ENCODE peak calls at places on chromosomes 16 and 17, in four cellular contexts. G, N, W and B are unnamed samples.

GRCh38 chr16:9302102-9302501 is 210.7 kb downstream of the HAPSTR1 start:
- DNase-seq in G (no peak), N (no peak), W (no peak), B (no peak)

GRCh38 chr17:56099649-56100048 is 53.6 kb upstream of the ANKFN1 start:
- DNase-seq in W (no peak), N (no peak), G (no peak), B (no peak)

GRCh38 chr17:79811036-79811887 is 14.4 kb upstream of the CBX8 start:
- DNase-seq in G (no peak), W (peak; percentile 80), N (peak; percentile 52), B (no peak)

GRCh38 chr16:11001611-11002010 is 57.2 kb downstream of the CLEC16A start:
- DNase-seq in N (no peak), G (no peak), W (no peak), B (no peak)

GRCh38 chr16:51849715-51850114 is 697.2 kb downstream of the TOX3 start:
- DNase-seq in G (no peak), W (no peak), N (no peak), B (no peak)

GRCh38 chr17:45319239-45319703 is 2.5 kb upstream of the MAP3K14 start:
- DNase-seq in G (no peak), N (no peak), W (no peak), B (no peak)

GRCh38 chr16:4401510-4401909 is 14.9 kb downstream of the CORO7 start:
- DNase-seq in W (no peak), N (no peak), G (no peak), B (no peak)

GRCh38 chr17:45650601-45651000 is 133.5 kb upstream of the CRHR1 start:
- DNase-seq in G (no peak), N (no peak), W (no peak), B (no peak)

GRCh38 chr17:63998721-63999679 is 849 bp downstream of the PRR29 start:
- DNase-seq in G (no peak), W (no peak), N (no peak), B (no peak)

GRCh38 chr17:40516581-40517285 is 15.3 kb upstream of the TNS4 start:
- DNase-seq in W (peak; percentile 75), N (peak; percentile 65), G (peak; percentile 60), B (peak; percentile 70)

GRCh38 chr16:68910051-68910450 is 66.7 kb downstream of the TANGO6 start:
- DNase-seq in W (no peak), N (no peak), G (no peak), B (no peak)

GRCh38 chr16:75620326-75621169 is 2.5 kb downstream of the ADAT1 start:
- DNase-seq in W (peak; percentile 55), N (no peak), G (no peak), B (no peak)

GRCh38 chr17:42843358-42843934 is 934 bp upstream of the AOC2 start:
- DNase-seq in G (no peak), N (peak; percentile 42), W (peak; percentile 70), B (no peak)

GRCh38 chr17:48011405-48012150 is 26.0 kb downstream of the COPZ2 start:
- DNase-seq in N (peak; percentile 65), G (no peak), W (peak; percentile 77), B (no peak)

GRCh38 chr16:75570351-75571104 is 4.3 kb downstream of the GABARAPL2 start:
- DNase-seq in W (no peak), G (no peak), N (no peak), B (no peak)

GRCh38 chr17:30415491-30415890 is 36.8 kb downstream of the CPD start:
- DNase-seq in W (no peak), N (no peak), G (no peak), B (no peak)

GRCh38 chr17:68759343-68760140 is 158.4 kb upstream of the FAM20A start:
- DNase-seq in G (no peak), W (peak; percentile 84), N (peak; percentile 85), B (peak; percentile 47)

GRCh38 chr17:79728908-79729471 is 1.8 kb upstream of the ENPP7 start:
- DNase-seq in G (no peak), W (no peak), N (no peak), B (no peak)

GRCh38 chr16:4980691-4981090 is 22.6 kb downstream of the SEC14L5 start:
- DNase-seq in N (no peak), G (no peak), W (no peak), B (no peak)

GRCh38 chr16:85206472-85207356 is 94.4 kb upstream of the CIBAR2 start:
- DNase-seq in G (no peak), W (no peak), N (no peak), B (no peak)

GRCh38 chr16:85208181-85208580 is 95.9 kb upstream of the CIBAR2 start:
- DNase-seq in W (no peak), N (no peak), G (no peak), B (no peak)

GRCh38 chr16:85208643-85209520 is 96.6 kb upstream of the CIBAR2 start:
- DNase-seq in W (no peak), G (no peak), N (no peak), B (no peak)

GRCh38 chr16:85205747-85206471 is 93.6 kb upstream of the CIBAR2 start:
- DNase-seq in W (no peak), N (no peak), G (no peak), B (no peak)

DNA sequence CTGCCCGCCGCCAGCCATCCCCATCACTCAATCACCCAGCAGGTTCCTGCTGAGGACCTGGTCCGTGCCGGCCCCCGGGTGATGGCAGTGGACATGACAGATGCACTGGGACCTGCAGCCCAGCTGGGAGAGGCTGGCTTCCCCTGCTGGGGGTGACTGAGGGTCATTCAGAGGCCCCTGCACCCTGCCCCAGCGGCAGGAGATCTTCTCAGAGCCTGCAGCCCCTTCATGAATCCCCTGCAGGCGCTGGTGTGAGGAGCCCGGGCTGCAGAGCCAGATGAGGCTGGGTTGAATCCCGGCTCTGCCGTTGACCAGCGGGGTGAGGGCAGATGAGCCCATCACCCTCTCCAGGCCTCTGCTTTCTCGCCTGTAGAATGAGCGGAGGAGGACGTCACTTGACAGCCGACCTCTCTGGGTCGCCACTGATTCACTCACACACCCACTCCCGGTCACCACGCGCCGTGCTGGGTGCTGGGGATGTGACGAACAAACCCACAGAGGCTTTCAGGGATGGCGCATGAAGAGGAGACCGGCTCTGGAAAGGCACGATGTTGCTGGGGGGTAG is 95.2 kb upstream of the CIBAR2 start:
- DNase-seq in W (no peak), N (no peak), G (no peak), B (no peak)
- TF ChIP-seq SPI1 in W (no peak), N (no peak), G (no peak), B (no peak)

DNA sequence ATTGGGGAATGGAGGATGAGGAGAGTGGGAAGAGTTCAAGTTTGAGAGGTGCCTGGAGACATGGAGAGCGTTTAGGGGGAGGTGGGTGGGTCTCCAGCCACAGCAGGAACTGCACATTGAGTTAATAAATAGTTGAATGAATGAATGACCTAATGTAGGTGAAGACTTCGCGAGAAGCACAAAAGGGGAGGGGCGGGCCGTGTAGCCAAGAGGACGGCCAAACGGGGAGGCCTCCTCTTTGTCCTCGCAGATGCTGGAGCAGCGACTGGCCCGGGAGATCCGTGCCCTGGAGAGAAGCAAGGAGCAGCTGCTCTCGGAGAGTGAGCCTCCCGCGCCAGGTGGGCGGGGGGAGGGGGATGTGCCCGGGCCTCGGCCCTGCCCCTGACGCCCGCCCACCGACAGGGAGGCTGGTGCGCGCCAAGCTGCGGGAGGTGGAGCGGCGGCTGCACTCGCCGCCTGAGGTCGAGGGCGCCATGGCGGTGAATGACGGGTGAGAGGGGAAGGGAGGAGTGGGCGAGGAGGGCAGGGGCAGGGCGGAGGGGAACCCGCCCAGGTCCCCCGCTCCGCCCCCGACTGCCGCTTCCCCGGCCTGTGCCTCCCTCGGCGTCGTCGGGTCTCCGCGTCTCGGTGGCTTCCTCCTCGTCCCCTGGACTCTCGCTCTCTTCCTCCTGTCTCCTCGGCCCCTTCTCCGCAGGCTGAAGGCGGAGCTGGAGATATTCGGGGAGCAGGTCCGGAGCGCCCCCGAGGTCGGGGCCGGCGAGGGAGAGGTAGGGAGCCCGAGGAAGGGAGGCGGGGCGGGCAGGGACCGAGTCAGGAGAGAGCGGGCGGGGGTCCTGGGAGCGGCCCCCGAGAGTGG is 12.9 kb downstream of the SYCE1L start:
- DNase-seq in G (no peak), N (peak; percentile 12), W (peak; percentile 68), B (peak; percentile 74)
- TF ChIP-seq SPI1 in G (no peak), N (no peak), W (no peak), B (no peak)

GRCh38 chr16:31243734-31244670 is 15.8 kb upstream of the ITGAM start:
- DNase-seq in W (peak; percentile 37), G (peak; percentile 53), N (peak; percentile 86), B (no peak)
- TF ChIP-seq SPI1 in W (peak; percentile 99), G (peak; percentile 98), N (peak; percentile 100), B (peak; percentile 99)

GRCh38 chr17:4587803-4588202 is 3.5 kb downstream of the SMTNL2 start:
- DNase-seq in N (no peak), W (no peak), G (no peak), B (no peak)
- TF ChIP-seq SPI1 in N (no peak), W (no peak), G (no peak), B (no peak)

GRCh38 chr16:89737341-89738071 is 16.2 kb downstream of the ZNF276 start:
- DNase-seq in G (no peak), N (no peak), W (no peak), B (no peak)
- TF ChIP-seq SPI1 in G (no peak), N (no peak), W (no peak), B (no peak)

GRCh38 chr16:66925322-66925840 is at the start of gene RRAD:
- DNase-seq in N (no peak), W (peak; percentile 38), G (no peak), B (no peak)

GRCh38 chr16:66926171-66926570 is 836 bp upstream of the RRAD start:
- DNase-seq in W (no peak), G (no peak), N (no peak), B (no peak)

GRCh38 chr16:66927918-66928649 is 2.7 kb upstream of the RRAD start:
- DNase-seq in W (no peak), G (no peak), N (no peak), B (no peak)

GRCh38 chr16:66928702-66929388 is 3.5 kb upstream of the RRAD start:
- DNase-seq in G (no peak), W (peak; percentile 65), N (peak; percentile 45), B (no peak)

DNA sequence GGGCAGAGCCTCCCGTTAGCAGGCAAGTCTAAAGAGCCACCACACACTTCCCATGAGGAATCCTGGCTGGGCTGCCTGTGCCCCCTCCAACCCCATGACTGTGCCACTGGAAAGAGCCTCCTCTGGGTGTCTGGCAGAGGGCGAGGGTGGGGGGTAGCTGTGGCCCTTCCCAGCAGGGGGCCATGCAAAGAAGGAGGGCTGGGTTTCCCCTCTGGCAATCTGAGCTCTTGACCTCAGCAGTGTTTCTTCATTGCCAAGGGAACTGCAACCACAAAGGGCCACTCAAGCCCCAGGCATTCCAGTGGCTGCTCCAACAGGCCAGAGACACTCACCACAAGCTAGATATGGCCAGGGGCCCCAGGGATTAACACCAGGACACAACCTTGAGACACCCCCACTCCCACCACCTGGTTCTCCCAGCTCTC is 1.7 kb upstream of the RRAD start:
- DNase-seq in N (no peak), W (no peak), G (no peak), B (no peak)
- TF ChIP-seq SPI1 in N (no peak), W (no peak), G (no peak), B (no peak)